ENCODE peak calls at places on chromosomes 5 and 9, in nine cellular contexts. L is activated CD8-positive, alpha-beta memory T cell treated with anti-CD3 and anti-CD28 coated beads, Interleukin-2, amount 10 ng/mL, durations not matched to agents 7 days and 5 days; E is fibroblast of lung; Q is activated CD4-positive, alpha-beta T cell treated with anti-CD3 and anti-CD28 coated beads, Interleukin-2, amount 50 U/mL, for 48 hours; U is T-cell; M is cardiac muscle cell; A is stimulated activated naive CD4-positive, alpha-beta T cell; B is activated naive CD4-positive, alpha-beta T cell; H is dorsolateral prefrontal cortex. D is an unnamed sample.

GRCh38 chr9:91805031-91805430 is 145.0 kb downstream of the ROR2 start:
- DNase-seq in L (peak; percentile 36), E (no peak), A (no peak), Q (no peak), U (no peak), M (no peak), B (no peak), H (no peak), D (no peak)

GRCh38 chr9:69056416-69056815 is 20.9 kb downstream of the FXN start:
- DNase-seq in L (no peak), B (no peak), H (no peak), U (no peak), A (no peak), E (no peak), M (no peak), Q (no peak), D (no peak)

GRCh38 chr9:92077868-92078267 is 37.3 kb downstream of the SPTLC1 start:
- DNase-seq in M (no peak), L (no peak), Q (no peak), B (no peak), A (no peak), H (no peak), E (no peak), U (no peak), D (no peak)

GRCh38 chr9:97557606-97558095 is 56.2 kb downstream of the TMOD1 start:
- DNase-seq in A (no peak), M (no peak), Q (no peak), L (no peak), U (no peak), B (no peak), E (peak; percentile 53), H (peak; percentile 66), D (peak; percentile 72)

GRCh38 chr9:71331603-71332002 is 210.2 kb upstream of the TRPM3 start:
- DNase-seq in Q (no peak), B (no peak), E (no peak), U (no peak), M (no peak), L (no peak), H (no peak), A (no peak), D (no peak)

GRCh38 chr9:113612828-113613227 is 149.3 kb downstream of the RGS3 start:
- DNase-seq in M (no peak), E (no peak), A (no peak), Q (no peak), U (no peak), L (no peak), H (no peak), B (no peak), D (no peak)

GRCh38 chr5:14187660-14188059 is 44.5 kb downstream of the TRIO start:
- DNase-seq in A (no peak), M (no peak), L (no peak), E (no peak), H (no peak), Q (no peak), B (no peak), U (no peak), D (no peak)

GRCh38 chr9:3758816-3759576 is 233.2 kb upstream of the RFX3 start:
- DNase-seq in Q (no peak), A (no peak), B (no peak), U (no peak), M (no peak), E (peak; percentile 28), L (peak; percentile 40), H (no peak), D (no peak)

GRCh38 chr9:92610470-92611420 is 59.2 kb downstream of the IPPK start:
- DNase-seq in H (no peak), L (no peak), A (no peak), E (no peak), Q (no peak), B (no peak), M (no peak), U (no peak), D (no peak)

GRCh38 chr9:128911529-128912035 is 9.2 kb upstream of the PHYHD1 start:
- DNase-seq in A (no peak), U (no peak), L (no peak), H (no peak), E (peak; percentile 47), B (no peak), Q (no peak), M (peak; percentile 41), D (no peak)

GRCh38 chr9:90441814-90442213 is 200.8 kb downstream of the DIRAS2 start:
- DNase-seq in E (no peak), U (no peak), M (no peak), L (no peak), H (no peak), A (no peak), Q (no peak), B (no peak), D (peak; percentile 24)

GRCh38 chr5:31049933-31050704 is 143.4 kb upstream of the CDH6 start:
- DNase-seq in M (no peak), L (no peak), H (no peak), B (no peak), E (no peak), A (no peak), Q (no peak), U (no peak), D (no peak)

GRCh38 chr9:109771084-109771483 is 8.9 kb upstream of the PALM2AKAP2 start:
- DNase-seq in B (no peak), L (no peak), Q (no peak), H (no peak), U (no peak), E (peak; percentile 58), M (peak; percentile 89), A (no peak), D (no peak)

GRCh38 chr5:168270446-168270845 is 21.0 kb upstream of the WWC1 start:
- DNase-seq in A (no peak), Q (no peak), B (no peak), U (no peak), L (no peak), H (no peak), E (peak; percentile 16), M (no peak), D (no peak)

GRCh38 chr5:181170237-181170830 is 22.9 kb downstream of the OR2V2 start:
- DNase-seq in A (no peak), B (no peak), L (no peak), M (no peak), H (no peak), E (no peak), Q (no peak), U (no peak), D (no peak)

GRCh38 chr5:66363097-66363496 is 219.0 kb downstream of the SREK1 start:
- DNase-seq in M (no peak), L (no peak), B (no peak), H (no peak), U (no peak), E (no peak), A (no peak), Q (no peak), D (no peak)

GRCh38 chr5:72328172-72328571 is 8.0 kb downstream of the PTCD2 start:
- DNase-seq in U (no peak), L (no peak), H (peak; percentile 80), B (no peak), M (no peak), E (peak; percentile 66), Q (no peak), A (no peak), D (peak; percentile 93)

GRCh38 chr9:92934321-92934720 is 13.0 kb upstream of the FGD3 start:
- DNase-seq in H (no peak), B (no peak), M (no peak), L (no peak), U (no peak), A (no peak), E (no peak), Q (no peak), D (no peak)

GRCh38 chr5:54309751-54310432 is 481 bp downstream of the ARL15 start:
- DNase-seq in M (peak; percentile 56), Q (peak; percentile 38), U (peak; percentile 7), L (peak; percentile 57), H (peak; percentile 32), A (peak; percentile 25), B (peak; percentile 41), E (peak; percentile 21), D (peak; percentile 43)

GRCh38 chr5:125491986-125492385 is 745.5 kb upstream of the ZNF608 start:
- DNase-seq in L (no peak), B (no peak), E (no peak), H (no peak), Q (no peak), A (no peak), M (no peak), U (no peak), D (no peak)

GRCh38 chr5:33702867-33703266 is 188.9 kb downstream of the ADAMTS12 start:
- DNase-seq in E (no peak), L (no peak), H (no peak), M (no peak), U (no peak), B (no peak), A (no peak), Q (no peak), D (no peak)

GRCh38 chr9:33921967-33922895 is 105.3 kb downstream of the UBE2R2 start:
- DNase-seq in Q (peak; percentile 42), A (no peak), U (peak; percentile 15), L (no peak), M (peak; percentile 17), B (no peak), H (no peak), E (peak; percentile 31), D (no peak)

GRCh38 chr9:113653746-113654604 is 190.4 kb downstream of the RGS3 start:
- DNase-seq in B (no peak), A (no peak), U (no peak), Q (no peak), E (no peak), M (no peak), L (no peak), H (no peak), D (no peak)

GRCh38 chr5:57889558-57889957 is 406.9 kb upstream of the ACTBL2 start:
- DNase-seq in B (no peak), L (no peak), A (no peak), Q (no peak), E (peak; percentile 55), U (no peak), H (no peak), M (peak; percentile 20), D (no peak)

GRCh38 chr9:69198526-69199250 is 24.6 kb downstream of the TJP2 start:
- DNase-seq in Q (no peak), L (no peak), E (peak; percentile 43), U (no peak), M (no peak), A (no peak), B (no peak), H (no peak), D (no peak)

GRCh38 chr5:171840066-171840465 is 54.4 kb downstream of the SMIM23 start:
- DNase-seq in B (no peak), E (no peak), A (no peak), M (no peak), Q (no peak), H (no peak), L (no peak), U (no peak), D (no peak)

GRCh38 chr9:97237311-97237786 is 70.1 kb upstream of the CCDC180 start:
- DNase-seq in H (no peak), E (no peak), U (no peak), B (no peak), A (no peak), Q (no peak), L (no peak), M (no peak), D (no peak)

GRCh38 chr9:83981126-83981871 is 694 bp downstream of the RMI1 start:
- DNase-seq in E (peak; percentile 51), Q (peak; percentile 49), H (peak; percentile 37), U (peak; percentile 14), M (peak; percentile 28), L (peak; percentile 49), A (no peak), B (no peak), D (peak; percentile 70)

GRCh38 chr5:72817076-72817476 is 615 bp downstream of the TNPO1 start:
- DNase-seq in M (peak; percentile 79), Q (peak; percentile 49), U (peak; percentile 11), H (peak; percentile 47), B (peak; percentile 33), A (peak; percentile 32), E (peak; percentile 83), L (peak; percentile 59), D (peak; percentile 70)

GRCh38 chr9:136059321-136059791 is 35.7 kb downstream of the NACC2 start:
- DNase-seq in E (no peak), L (no peak), B (no peak), H (no peak), U (no peak), A (no peak), Q (no peak), M (no peak), D (no peak)

GRCh38 chr9:136339173-136339957 is 12.0 kb downstream of the GPSM1 start:
- DNase-seq in L (peak; percentile 59), E (peak; percentile 63), U (no peak), M (peak; percentile 84), Q (peak; percentile 46), H (peak; percentile 70), A (no peak), B (peak; percentile 24), D (peak; percentile 75)

D was measured in cerebellar cortex.